ENCODE peak calls at places on chromosome 14, in four cellular contexts. H, L, W and F are unnamed samples.

GRCh38 chr14:105328678-105329390 is 14.3 kb downstream of the PACS2 start:
- DNase-seq in H (no peak), L (no peak), W (no peak), F (no peak)

GRCh38 chr14:87566986-87567385 is 426.0 kb downstream of the GALC start:
- DNase-seq in H (no peak), L (no peak), W (no peak), F (peak; percentile 8)

GRCh38 chr14:76377675-76378074 is 1.7 kb downstream of the ESRRB start:
- DNase-seq in H (no peak), L (no peak), W (no peak), F (no peak)

GRCh38 chr14:41570415-41571155 is 36.1 kb upstream of the LRFN5 start:
- DNase-seq in H (no peak), L (no peak), W (no peak), F (no peak)

GRCh38 chr14:99408286-99408970 is 72.2 kb downstream of the SETD3 start:
- DNase-seq in H (no peak), L (no peak), W (no peak), F (no peak)

GRCh38 chr14:74257078-74257987 is 18.1 kb downstream of the VSX2 start:
- DNase-seq in H (no peak), L (peak; percentile 83), W (peak; percentile 30), F (peak; percentile 56)

GRCh38 chr14:104856869-104857860 is 7.9 kb upstream of the CEP170B start:
- DNase-seq in H (no peak), L (no peak), W (no peak), F (no peak)

GRCh38 chr14:71985538-71986234 is 53.5 kb downstream of the RGS6 start:
- DNase-seq in H (peak; percentile 53), L (no peak), W (no peak), F (no peak)

GRCh38 chr14:54104746-54105145 is 148.1 kb upstream of the BMP4 start:
- DNase-seq in H (no peak), L (no peak), W (no peak), F (no peak)

GRCh38 chr14:72679591-72680151 is 214.2 kb downstream of the DPF3 start:
- DNase-seq in H (no peak), L (no peak), W (no peak), F (no peak)

GRCh38 chr14:72141084-72141483 is 208.9 kb downstream of the RGS6 start:
- DNase-seq in H (no peak), L (no peak), W (no peak), F (no peak)

GRCh38 chr14:72745546-72745945 is 148.4 kb downstream of the DPF3 start:
- DNase-seq in H (no peak), L (no peak), W (no peak), F (no peak)

GRCh38 chr14:105067140-105067968 is 2.1 kb upstream of the GPR132 start:
- DNase-seq in H (no peak), L (no peak), W (no peak), F (peak; percentile 61)

GRCh38 chr14:26190644-26191043 is 407.2 kb downstream of the NOVA1 start:
- DNase-seq in H (no peak), L (no peak), W (no peak), F (no peak)

GRCh38 chr14:97179573-97179972 is 382.4 kb downstream of the VRK1 start:
- DNase-seq in H (peak; percentile 75), L (peak; percentile 28), W (no peak), F (no peak)

GRCh38 chr14:77023001-77023996 is 5.2 kb downstream of the IRF2BPL start:
- DNase-seq in H (no peak), L (no peak), W (peak; percentile 75), F (no peak)

GRCh38 chr14:64683264-64683663 is 21.0 kb upstream of the PLEKHG3 start:
- DNase-seq in H (no peak), L (no peak), W (no peak), F (no peak)

GRCh38 chr14:104248203-104249055 is 110.0 kb downstream of the KIF26A start:
- DNase-seq in H (no peak), L (no peak), W (no peak), F (peak; percentile 54)

DNA sequence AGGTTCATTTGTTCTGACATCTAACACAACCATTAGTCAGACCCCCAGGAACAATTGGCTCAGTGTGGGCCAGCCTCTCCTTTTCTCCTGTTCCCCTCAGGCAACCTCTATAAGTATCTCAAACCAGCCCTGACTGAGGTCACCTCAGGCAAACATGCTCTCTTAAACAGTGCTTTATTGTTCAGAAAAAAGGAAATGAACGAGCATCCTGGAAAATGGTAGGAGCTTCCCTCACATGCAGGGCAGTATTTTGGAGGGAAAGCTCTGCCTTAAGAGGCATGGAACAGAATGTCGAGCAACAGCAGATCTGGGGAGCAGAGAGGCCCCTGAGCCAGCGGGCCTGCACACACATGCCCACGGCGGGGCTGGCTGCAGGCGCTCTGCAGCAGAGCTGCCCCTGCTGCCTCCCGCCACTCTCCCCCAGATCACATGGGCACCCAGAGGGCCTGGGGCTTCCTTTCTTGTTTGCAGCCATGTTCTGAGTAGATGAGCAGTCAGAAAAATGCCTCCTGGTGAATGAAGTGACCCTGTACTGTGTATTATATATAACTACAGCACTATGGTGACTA is 42.0 kb downstream of the MOK start:
- DNase-seq in H (no peak), L (no peak), W (peak; percentile 54), F (no peak)
- H3K4me1 ChIP-seq in H (peaks cover 20% of the 10 kb centered on the region), L (no peaks in the 10 kb centered on the region), W (peaks cover 16% of the 10 kb centered on the region), F (peaks cover 30% of the 10 kb centered on the region)

DNA sequence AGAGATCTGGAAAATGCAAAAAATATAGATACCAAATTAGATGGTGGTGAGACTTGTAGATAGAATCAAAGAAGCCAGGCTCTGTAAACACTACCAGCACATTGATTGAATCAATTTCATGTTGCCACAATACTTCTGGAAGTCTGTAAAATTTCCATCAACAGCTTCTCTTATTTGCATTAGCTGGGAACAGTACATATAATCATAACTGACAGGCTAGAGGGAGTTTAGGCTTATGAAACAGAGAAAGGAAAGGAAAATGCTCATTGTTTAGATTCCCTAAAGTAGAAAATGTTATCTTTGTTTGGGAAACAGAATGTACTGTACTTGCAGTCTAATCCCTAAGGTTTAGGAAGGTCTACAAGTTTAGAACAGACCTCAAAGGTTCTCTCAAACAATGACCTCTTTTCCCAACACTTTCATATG is 335.2 kb downstream of the CEP128 start:
- DNase-seq in H (no peak), L (no peak), W (no peak), F (no peak)
- H3K27ac ChIP-seq in H (peak overlapping the region; percentile 65), L (no peak overlapping the region), W (no peak overlapping the region), F (peak overlapping the region; percentile 21)

DNA sequence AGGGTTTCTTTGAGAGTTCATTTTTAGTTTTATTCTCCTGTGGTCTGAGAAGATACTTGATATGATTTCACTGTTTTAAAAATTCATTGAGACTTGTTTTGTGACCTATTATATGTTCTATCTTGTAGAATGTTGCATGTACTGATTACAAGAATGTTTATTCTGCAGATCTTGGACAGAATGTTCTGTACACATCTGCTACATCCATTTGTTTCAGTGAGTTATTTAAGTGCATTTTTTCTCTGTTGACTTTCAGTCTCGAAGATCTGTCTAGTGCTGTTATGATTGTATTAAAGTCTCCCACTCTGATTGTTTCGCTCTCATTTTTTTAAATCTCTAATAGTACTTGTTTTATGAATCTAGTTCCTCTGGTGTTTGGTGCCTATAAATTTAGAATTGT is 1319.8 kb downstream of the TMEM121 start:
- DNase-seq in H (no peak), L (no peak), W (no peak), F (no peak)
- H3K4me1 ChIP-seq in H (no peaks in the 10 kb centered on the region), L (peaks cover 43% of the 10 kb centered on the region), W (peaks cover 35% of the 10 kb centered on the region), F (no peaks in the 10 kb centered on the region)

GRCh38 chr14:96164861-96165490 is 39.7 kb upstream of the BDKRB2 start:
- DNase-seq in H (no peak), L (no peak), W (no peak), F (no peak)

GRCh38 chr14:96165493-96166474 is 38.9 kb upstream of the BDKRB2 start:
- DNase-seq in H (no peak), L (no peak), W (no peak), F (no peak)

GRCh38 chr14:96168581-96168980 is 36.1 kb upstream of the BDKRB2 start:
- DNase-seq in H (no peak), L (no peak), W (no peak), F (no peak)

GRCh38 chr14:96166475-96167223 is 38.0 kb upstream of the BDKRB2 start:
- DNase-seq in H (no peak), L (no peak), W (no peak), F (no peak)

DNA sequence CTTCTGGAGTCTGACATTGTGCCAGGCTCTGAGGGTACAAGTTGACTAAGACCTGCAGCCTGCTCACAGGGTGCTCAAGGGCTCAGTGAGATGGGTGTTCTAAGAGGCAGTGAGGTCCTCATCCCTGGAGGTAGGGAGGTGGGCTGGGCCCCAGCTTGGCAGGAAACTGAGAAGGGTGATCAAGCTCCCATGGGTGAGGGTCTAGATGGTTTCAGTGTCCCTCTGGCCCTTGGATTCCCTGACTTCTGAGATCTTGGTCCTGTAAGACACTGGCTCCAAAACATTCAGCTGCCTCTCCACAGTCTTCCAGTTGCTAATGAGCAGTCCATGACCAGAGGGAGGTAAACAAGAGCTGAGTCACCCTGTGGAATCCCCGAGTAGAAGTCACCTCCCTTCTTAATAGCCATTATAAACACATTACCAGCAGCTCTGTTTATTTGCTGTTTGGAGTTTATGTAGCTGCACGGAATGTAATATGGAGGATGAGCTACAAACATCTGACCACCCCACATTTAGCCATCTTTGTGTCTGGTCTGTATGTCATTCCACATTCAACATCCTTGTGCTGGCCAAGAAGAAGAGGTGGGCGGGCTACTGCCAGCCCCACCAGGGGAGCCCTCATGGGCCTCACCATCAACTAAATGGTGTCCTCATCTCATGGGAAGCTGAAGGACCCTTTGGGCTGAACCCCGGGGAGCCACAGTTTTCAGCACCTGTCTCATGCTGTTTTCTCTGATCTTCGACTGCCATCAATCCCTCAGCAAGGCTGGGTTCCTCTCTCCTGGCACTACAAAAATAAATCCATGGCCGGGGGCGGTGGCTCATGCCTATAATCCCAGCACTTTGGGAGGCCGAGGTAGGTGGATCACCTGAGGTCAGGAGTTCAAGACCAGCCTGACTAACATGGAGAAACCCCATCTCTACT is 37.2 kb upstream of the BDKRB2 start:
- DNase-seq in H (no peak), L (no peak), W (peak; percentile 78), F (no peak)
- H3K27ac ChIP-seq in H (no peak overlapping the region), L (no peak overlapping the region), W (peak overlapping the region; percentile 51), F (no peak overlapping the region)